ENCODE peak calls at places on chromosome 20, in nine cellular contexts. Q is neural progenitor cell, T is H9, K is mesenchymal stem cell, L is GM23248, N is IMR-90, F is K562, U is Karpas-422, O is fibroblast of lung. V is an unnamed sample.

GRCh38 chr20:13863244-13863643 is 78.4 kb downstream of the NDUFAF5 start:
- DNase-seq in U (no peak), Q (no peak), F (no peak), N (no peak), T (no peak), O (no peak), L (peak), K (no peak), V (no peak)

GRCh38 chr20:49887828-49888340 is 27.4 kb downstream of the SPATA2 start:
- DNase-seq in N (no peak), F (no peak), K (no peak), T (no peak), O (no peak), L (no peak), U (no peak), Q (no peak), V (no peak)

GRCh38 chr20:35518975-35519374 is 10.5 kb downstream of the C20orf173 start:
- DNase-seq in F (no peak), U (no peak), T (no peak), K (no peak), L (no peak), O (no peak), Q (no peak), N (no peak), V (no peak)

GRCh38 chr20:38764563-38765355 is 16.5 kb downstream of the ACTR5 start:
- DNase-seq in F (no peak), T (no peak), N (peak), K (peak), L (peak), U (no peak), O (peak), Q (no peak), V (no peak)

GRCh38 chr20:1804129-1804503 is 91.1 kb upstream of the SIRPA start:
- DNase-seq in O (no peak), F (no peak), K (no peak), L (no peak), U (peak), N (no peak), Q (no peak), T (no peak), V (no peak)

GRCh38 chr20:16362642-16363041 is 210.6 kb downstream of the KIF16B start:
- DNase-seq in U (no peak), F (no peak), K (no peak), T (no peak), L (no peak), O (no peak), Q (no peak), N (no peak), V (no peak)

GRCh38 chr20:35434085-35435005 is 3.7 kb downstream of the GDF5 start:
- DNase-seq in L (peak), K (no peak), T (no peak), N (no peak), Q (no peak), U (no peak), O (no peak), F (no peak), V (no peak)

GRCh38 chr20:11716239-11716944 is 201.3 kb upstream of the BTBD3 start:
- DNase-seq in K (peak), F (no peak), T (peak), O (peak), N (peak), U (no peak), L (peak), Q (peak), V (peak)

GRCh38 chr20:3679749-3680700 is 1.8 kb downstream of the ADAM33 start:
- DNase-seq in O (peak), F (no peak), K (peak), U (no peak), T (no peak), Q (peak), N (peak), L (peak), V (peak)

GRCh38 chr20:17680836-17681740 is 954 bp downstream of the RRBP1 start:
- DNase-seq in N (peak), Q (peak), F (peak), U (peak), L (peak), O (peak), T (peak), K (peak), V (peak)

GRCh38 chr20:53767206-53767924 is 173.7 kb upstream of the ZNF217 start:
- DNase-seq in L (no peak), O (no peak), N (no peak), K (no peak), Q (no peak), F (no peak), T (no peak), U (no peak), V (peak)

GRCh38 chr20:6765469-6766058 is 1.9 kb upstream of the BMP2 start:
- DNase-seq in O (peak), K (peak), F (peak), N (peak), U (peak), L (peak), Q (peak), T (no peak), V (no peak)

GRCh38 chr20:12824353-12824752 is 184.4 kb upstream of the SPTLC3 start:
- DNase-seq in L (no peak), F (no peak), K (no peak), Q (no peak), O (no peak), N (no peak), T (no peak), U (no peak), V (no peak)

DNA sequence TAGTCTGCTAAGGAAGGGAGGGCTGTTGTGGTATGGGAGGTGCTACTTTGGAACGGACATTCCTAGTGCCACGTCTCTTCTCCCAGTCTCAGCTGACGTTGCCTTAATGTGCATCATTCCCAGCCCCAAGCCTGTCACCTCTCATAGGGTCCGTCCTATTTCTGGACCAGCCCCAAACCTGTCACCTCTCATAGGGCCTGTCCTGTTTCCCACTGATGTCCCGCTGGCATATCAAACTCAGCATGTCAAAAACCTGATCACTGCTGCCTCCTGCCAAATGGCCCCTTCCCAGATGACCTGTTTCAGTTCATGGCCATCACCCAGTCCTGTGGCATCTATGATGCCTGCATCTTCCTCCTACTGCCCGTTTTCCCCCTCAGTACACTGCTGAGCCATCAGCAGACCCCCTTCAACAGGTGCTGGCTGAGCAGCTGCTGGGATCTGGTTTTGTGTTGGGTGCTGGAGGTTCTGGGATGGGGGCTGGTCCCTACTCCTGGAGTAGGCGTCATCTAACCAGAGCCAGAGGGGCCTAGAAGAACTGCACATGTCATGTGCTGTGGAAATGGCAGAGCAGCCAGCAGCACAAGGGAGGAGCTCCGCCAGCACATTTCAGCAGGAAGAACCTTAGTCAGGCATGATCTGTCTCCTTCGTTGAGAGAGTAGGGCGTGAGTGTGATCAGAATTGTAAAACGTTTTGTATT is 3.3 kb downstream of the ENTPD6 start:
- DNase-seq in N (no peak), O (no peak), K (no peak), T (no peak), U (no peak), Q (peak), L (peak), F (no peak), V (no peak)
- H3K9ac ChIP-seq in N (no peak), O (no peak), K (peak), T (no peak), U (peak), Q (no peak), L (peak), F (peak), V (no peak)

GRCh38 chr20:62219992-62220665 is at the start of gene HRH3:
- DNase-seq in O (peak), F (peak), Q (peak), T (peak), N (no peak), U (peak), L (peak), K (peak), V (peak)
- H3K9ac ChIP-seq in O (no peak), F (no peak), Q (no peak), T (no peak), N (no peak), U (no peak), L (no peak), K (no peak), V (no peak)

DNA sequence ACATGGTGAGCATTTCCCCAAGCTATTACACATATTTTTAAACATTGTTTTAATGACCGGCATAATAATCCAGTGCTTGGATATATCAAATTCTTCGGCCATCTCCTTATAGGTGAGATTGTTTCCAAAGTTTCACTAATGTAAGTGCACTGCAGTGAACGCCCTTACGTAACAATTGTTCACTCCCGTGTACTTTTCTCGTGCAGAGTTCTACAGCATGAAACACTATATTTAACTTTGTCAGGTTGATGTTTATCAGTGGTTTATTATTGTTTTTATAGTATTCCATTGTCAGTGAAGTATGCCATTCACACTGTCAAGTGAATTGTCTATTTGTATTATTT is 3.4 kb upstream of the GZF1 start:
- DNase-seq in Q (no peak), K (no peak), L (no peak), O (no peak), T (no peak), N (no peak), U (no peak), F (no peak), V (no peak)
- H3K9ac ChIP-seq in Q (no peak), K (peak), L (peak), O (peak), T (no peak), N (no peak), U (peak), F (no peak), V (no peak)

DNA sequence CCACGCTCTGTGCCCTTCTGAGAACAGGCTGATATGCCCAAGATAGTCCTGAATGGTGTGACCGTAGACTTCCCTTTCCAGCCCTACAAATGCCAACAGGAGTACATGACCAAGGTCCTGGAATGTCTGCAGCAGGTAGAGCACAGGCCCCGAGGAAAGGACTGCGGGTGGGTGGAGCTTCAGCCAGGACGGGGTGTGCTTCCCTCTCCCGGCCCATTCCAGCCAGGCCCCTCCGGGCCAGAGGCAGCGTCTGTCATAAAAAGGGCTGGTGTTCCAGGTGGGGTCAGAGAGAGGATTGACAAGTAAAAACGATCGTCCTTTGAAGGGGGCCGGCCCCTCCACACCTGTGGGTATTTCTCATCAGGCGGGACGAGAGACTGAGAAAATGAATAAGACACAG is 1.3 kb downstream of the RTEL1 start:
- DNase-seq in O (no peak), L (peak), U (no peak), K (no peak), N (no peak), F (no peak), Q (no peak), T (no peak), V (no peak)
- H3K9ac ChIP-seq in O (peak), L (peak), U (peak), K (peak), N (peak), F (peak), Q (no peak), T (no peak), V (peak)

DNA sequence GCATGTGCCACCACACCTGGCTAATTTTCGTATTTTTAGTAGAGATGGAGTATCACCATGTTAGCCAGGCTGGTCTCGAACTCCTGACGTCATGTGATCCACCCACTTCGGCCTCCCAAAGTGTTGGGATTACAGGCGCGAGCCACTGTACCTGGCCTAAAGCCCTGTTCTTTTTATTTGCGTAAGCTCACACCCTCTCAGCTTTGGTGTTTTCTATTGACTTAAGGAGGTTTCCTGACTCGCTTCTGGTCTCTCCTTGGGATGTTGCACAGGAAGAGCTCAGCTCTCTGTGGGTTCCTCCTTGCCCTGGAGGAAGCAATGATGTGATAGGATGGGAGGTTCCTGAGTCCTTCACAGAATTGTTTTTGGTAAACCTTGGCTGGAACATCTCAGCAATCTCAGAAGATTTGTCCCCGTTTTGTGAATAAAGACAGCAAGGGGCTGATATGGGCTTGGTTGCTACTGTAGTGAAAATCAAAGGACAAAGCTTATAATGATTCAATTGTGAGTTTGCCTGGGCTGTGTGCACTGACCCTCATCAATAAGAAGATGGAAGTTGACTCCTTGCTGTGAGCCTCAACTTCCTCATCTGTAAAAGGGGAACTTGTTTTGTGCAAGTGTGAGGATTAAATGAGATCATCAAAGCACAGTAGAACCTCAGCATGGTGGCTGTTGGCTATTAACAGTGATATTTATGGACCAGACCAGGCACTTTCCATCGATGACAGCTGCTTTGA is 27.0 kb downstream of the TOX2 start:
- DNase-seq in O (peak), N (peak), L (peak), T (no peak), Q (no peak), F (no peak), U (peak), K (no peak), V (no peak)
- H3K9ac ChIP-seq in O (no peak), N (peak), L (peak), T (no peak), Q (no peak), F (no peak), U (peak), K (peak), V (no peak)

GRCh38 chr20:10699941-10700340 is 26.1 kb upstream of the JAG1 start:
- DNase-seq in L (no peak), Q (no peak), O (no peak), K (no peak), T (no peak), F (no peak), N (no peak), U (no peak), V (no peak)
- H3K9ac ChIP-seq in L (no peak), Q (no peak), O (no peak), K (no peak), T (no peak), F (no peak), N (no peak), U (no peak), V (no peak)

DNA sequence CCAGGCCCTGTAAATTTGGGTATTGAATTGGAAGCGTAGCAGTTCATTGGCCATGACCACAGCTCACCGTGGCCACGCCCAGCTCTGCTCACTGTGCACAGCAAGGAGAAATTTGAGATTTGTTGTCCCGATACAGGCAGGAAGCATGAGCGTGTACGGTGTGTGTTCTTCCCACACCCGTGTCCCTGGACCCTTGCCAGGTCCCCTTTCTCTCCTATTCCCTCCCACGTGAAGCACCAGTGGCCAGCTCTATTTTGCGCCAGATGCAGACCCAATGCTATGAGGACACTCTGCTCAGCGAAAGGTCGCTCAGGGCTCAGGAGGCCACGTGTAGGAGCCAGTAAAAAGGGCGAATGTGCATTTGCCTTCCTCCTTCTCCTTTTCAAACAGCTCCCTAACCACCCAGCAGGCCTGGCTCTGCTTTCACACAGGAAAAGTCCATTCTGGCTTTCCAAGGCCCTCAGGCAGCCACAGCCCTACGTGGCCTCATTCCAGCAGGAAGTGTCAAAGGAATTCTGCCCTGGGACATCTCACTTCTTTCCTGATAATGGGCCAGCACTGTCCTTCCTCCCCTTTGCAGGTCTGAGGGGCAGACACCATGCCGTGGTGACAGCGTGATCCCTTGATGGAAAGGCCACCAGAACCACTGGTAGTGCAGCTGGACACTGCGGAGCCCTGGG is 499.2 kb upstream of the CDH4 start:
- DNase-seq in T (no peak), Q (no peak), F (no peak), O (no peak), L (no peak), N (no peak), U (no peak), K (no peak), V (no peak)
- H3K9ac ChIP-seq in T (no peak), Q (no peak), F (no peak), O (no peak), L (no peak), N (no peak), U (no peak), K (no peak), V (no peak)

DNA sequence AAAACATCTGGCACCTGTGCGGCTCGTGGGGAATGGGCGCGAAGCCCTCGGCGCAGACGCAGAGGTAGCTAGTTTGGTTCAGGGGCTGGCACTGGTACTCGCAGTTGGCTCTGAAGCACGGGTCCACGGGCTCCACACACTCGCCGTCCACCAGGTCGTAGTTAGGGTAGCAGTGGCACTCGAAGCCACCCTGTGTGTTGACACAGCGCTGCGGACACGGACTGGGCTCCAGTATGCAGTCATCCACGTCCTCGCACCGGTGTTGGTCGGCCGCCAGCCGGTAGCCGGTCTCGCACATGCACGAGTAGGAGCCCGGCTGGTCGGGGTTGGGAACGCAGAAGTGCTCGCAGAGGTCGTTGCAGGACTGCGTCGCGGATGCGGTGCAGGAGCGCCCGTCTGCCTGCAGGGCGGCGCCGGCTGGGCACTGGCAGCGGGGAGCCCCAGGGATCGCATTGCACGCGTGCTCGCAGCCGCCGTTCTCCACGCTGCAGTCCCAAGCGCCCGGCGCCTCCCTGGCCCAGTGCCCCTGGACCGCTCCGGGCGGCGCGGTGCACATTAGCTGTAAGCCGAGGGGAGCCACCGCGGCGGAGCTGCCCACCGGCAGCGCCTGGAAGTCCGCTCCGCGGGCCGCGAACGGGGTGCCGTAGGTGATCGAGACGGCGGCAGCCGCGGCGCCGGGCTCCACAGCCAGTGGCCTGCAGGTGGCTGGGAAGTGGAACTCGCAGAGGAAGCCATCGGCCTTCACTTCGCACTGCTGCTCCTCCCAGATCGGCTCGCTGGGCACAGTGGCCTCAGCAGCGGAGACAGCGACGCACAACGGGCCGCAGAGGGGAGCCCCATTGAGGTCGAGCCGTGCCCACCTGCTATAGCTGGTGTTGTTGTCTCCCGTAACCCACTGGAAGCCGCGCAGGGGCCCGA is 930 bp downstream of the THBD start:
- DNase-seq in O (peak), T (peak), Q (peak), F (no peak), L (peak), K (peak), N (peak), U (no peak), V (peak)
- H3K9ac ChIP-seq in O (no peak), T (no peak), Q (no peak), F (no peak), L (peak), K (peak), N (no peak), U (no peak), V (no peak)

DNA sequence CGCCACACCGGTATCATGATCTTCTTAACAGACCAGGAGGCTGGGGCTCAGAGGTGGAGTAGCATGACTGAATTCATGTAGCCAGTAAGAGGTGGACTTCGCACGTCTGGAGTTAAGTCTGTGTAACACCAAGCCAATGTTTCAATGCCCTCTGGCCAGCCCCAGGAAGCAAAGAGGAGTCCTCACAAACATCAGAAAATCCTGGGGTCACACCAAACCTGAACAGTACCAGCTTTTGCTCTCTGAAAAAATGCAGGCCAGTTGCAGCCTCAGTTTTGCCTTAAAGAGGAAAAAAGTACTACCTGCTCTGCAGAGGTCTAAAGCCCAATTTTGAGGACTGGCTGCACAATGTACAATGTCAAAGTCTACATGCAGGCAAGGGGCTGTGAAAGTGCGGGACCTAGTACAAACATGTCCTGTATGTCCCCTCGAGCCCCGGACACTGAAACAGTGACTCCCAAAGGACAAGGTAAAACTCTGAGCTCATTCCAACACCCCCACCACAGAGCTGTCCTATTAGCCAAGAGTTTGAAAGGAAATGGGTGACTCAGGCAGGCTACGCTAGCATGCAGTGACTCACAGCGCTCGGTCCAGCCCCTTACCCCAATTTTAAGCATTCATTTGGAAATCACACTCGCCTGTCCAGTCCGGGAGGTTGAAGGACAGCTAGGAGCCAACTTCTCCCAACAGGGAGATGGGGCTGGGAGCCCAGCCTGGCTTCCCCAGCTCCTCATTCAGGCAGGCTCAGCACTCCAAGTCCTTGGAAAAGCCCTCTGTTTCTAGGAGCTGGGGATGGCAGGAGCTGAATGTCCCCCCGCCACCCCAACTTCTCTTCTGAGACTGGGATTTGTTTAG is 4.1 kb downstream of the SDC4 start:
- DNase-seq in N (peak), L (peak), F (peak), O (peak), U (no peak), T (peak), Q (no peak), K (peak), V (peak)
- H3K9ac ChIP-seq in N (peak), L (peak), F (peak), O (peak), U (no peak), T (no peak), Q (no peak), K (peak), V (peak)